ENCODE peak calls at places on chromosomes 1 and 21, in ten cellular contexts. J is HFFc6; P is right atrium auricular region; O is GM12865; E is tibial artery; Z is progenitor cell of endocrine pancreas; G is WTC11; T is spleen; F is AG04449; H is CD8-positive, alpha-beta T cell. L is an unnamed sample.
A peak's percentile ranks its signal among the peaks of the same experiment; 100 is the strongest.

GRCh38 chr1:233433436-233434213 is 106.1 kb downstream of the MAP3K21 start:
- DNase-seq in J (no peak), P (no peak), O (no peak), E (no peak), Z (no peak), G (no peak), T (no peak), F (no peak), H (no peak), L (no peak)

GRCh38 chr1:169295425-169295824 is 72.2 kb downstream of the NME7 start:
- DNase-seq in J (no peak), P (no peak), O (no peak), E (no peak), Z (no peak), G (no peak), T (no peak), F (no peak), H (no peak), L (no peak)

GRCh38 chr1:209601809-209602657 is 18.5 kb downstream of the CAMK1G start:
- DNase-seq in J (peak; percentile 49), P (no peak), O (peak; percentile 53), E (no peak), Z (no peak), G (peak; percentile 37), T (no peak), F (no peak), H (no peak), L (no peak)

GRCh38 chr1:152035406-152036315 is 1.1 kb downstream of the S100A11 start:
- DNase-seq in J (no peak), P (no peak), O (no peak), E (no peak), Z (no peak), G (no peak), T (no peak), F (no peak), H (no peak), L (no peak)

GRCh38 chr1:92486251-92487077 is at the start of gene GFI1:
- DNase-seq in J (no peak), P (no peak), O (peak; percentile 84), E (no peak), Z (peak; percentile 44), G (peak; percentile 66), T (peak; percentile 91), F (no peak), H (peak; percentile 72), L (no peak)

GRCh38 chr1:107076846-107077245 is 20.4 kb downstream of the PRMT6 start:
- DNase-seq in J (peak; percentile 92), P (no peak), O (no peak), E (no peak), Z (no peak), G (no peak), T (no peak), F (peak; percentile 50), H (no peak), L (no peak)

GRCh38 chr1:7292714-7293419 is 478.2 kb upstream of the VAMP3 start:
- DNase-seq in J (no peak), P (no peak), O (no peak), E (no peak), Z (no peak), G (no peak), T (no peak), F (no peak), H (no peak), L (peak; percentile 65)

GRCh38 chr21:18144341-18144740 is 100.3 kb upstream of the CHODL start:
- DNase-seq in J (no peak), P (no peak), O (no peak), E (no peak), Z (no peak), G (no peak), T (no peak), F (no peak), H (no peak), L (no peak)

GRCh38 chr1:40161888-40162397 is 756 bp downstream of the RLF start:
- DNase-seq in J (peak; percentile 19), P (no peak), O (no peak), E (no peak), Z (no peak), G (no peak), T (no peak), F (no peak), H (no peak), L (no peak)

GRCh38 chr1:40162791-40163441 is 1.7 kb downstream of the RLF start:
- DNase-seq in J (peak; percentile 24), P (no peak), O (no peak), E (no peak), Z (no peak), G (no peak), T (no peak), F (no peak), H (no peak), L (no peak)

GRCh38 chr1:40171036-40171435 is 9.8 kb downstream of the RLF start:
- DNase-seq in J (no peak), P (no peak), O (no peak), E (no peak), Z (no peak), G (no peak), T (no peak), F (no peak), H (no peak), L (no peak)

GRCh38 chr1:40167317-40167716 is 6.1 kb downstream of the RLF start:
- DNase-seq in J (no peak), P (no peak), O (no peak), E (no peak), Z (no peak), G (no peak), T (no peak), F (no peak), H (no peak), L (no peak)
- TF ChIP-seq CTCF in J (no peak), P (no peak), O (no peak), E (no peak), Z (no peak), G (no peak), T (no peak), F (no peak), H (no peak), L (no peak)

DNA sequence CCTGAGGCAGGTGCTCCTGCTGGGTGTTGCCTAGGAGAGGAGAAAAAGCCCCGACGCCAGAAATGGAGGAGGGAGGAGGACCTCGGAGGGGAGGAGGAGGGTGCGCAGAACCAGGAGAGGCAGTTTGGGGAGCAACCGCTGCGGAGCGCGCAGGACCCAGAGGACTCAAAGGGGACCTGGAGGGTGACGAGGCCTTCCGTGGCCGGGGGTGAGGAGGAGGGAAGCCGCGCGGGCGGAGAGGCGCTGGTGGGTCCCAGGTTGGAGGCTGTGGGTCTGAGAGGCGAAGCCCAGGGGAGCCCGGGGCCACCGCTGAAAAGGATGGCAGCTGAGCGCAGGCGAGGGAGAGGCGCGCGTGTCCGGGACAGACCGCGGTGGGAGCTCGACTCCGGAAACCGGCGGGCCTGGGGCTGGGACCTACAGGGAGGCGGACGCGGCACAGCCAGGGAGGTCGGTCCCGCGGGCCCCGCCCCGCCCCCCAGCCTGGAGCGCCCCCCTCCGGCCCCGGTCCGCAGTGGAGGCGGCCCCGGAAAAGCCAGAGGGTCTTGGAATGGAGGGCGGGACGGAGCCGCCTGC is 15.1 kb downstream of the RNF223 start:
- DNase-seq in J (no peak), P (no peak), O (peak; percentile 46), E (no peak), Z (no peak), G (no peak), T (peak; percentile 85), F (no peak), H (peak; percentile 38), L (no peak)
- TF ChIP-seq CTCF in J (peak; percentile 80), P (no peak), O (peak; percentile 43), E (peak; percentile 13), Z (peak; percentile 54), G (peak; percentile 56), T (peak; percentile 44), F (peak; percentile 33), H (no peak), L (peak; percentile 63)

DNA sequence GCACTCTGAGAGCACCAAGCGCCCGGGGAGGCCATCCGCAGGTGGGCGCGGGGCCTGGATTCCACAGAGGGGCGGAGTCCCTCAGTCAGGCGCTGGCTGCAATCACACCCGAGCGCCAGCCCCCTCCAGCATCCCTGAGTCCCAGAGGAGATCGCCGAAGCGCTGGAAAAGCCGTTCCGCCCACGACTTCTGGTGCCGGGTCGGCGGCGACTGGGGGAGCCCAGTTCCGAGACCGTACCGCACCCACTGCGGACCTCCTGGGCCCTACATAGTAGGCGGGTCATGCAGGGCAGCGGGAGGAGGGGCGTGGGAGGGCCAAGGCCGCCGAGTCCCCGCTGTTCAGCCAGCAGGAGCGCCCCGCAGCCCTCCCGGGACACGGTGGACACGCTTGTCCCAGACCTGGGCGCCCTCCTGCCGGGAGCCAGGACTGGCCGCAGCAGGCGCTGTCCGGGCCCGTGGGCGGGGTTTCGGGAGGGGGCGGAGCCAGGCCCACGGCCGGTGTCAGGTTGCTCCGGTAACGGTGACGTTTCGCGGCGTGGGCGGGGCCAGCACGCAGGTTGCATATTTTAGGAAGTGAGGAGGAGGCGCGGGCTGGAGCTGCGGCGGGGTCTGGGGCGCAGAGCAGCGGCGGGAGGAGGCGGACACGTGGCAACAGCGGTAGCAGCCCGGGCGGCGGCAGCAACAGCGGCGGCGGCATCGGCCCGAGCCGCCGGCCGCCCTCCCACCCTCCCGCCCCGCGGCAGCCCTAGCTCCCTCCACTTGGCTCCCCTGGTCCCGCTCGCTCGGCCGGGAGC is at the start of gene ATP1A1:
- DNase-seq in J (peak; percentile 83), P (peak; percentile 97), O (peak; percentile 97), E (peak; percentile 98), Z (peak; percentile 99), G (peak; percentile 98), T (peak; percentile 100), F (peak; percentile 31), H (peak; percentile 96), L (peak; percentile 97)
- TF ChIP-seq CTCF in J (no peak), P (no peak), O (peak; percentile 6), E (no peak), Z (no peak), G (no peak), T (no peak), F (peak; percentile 31), H (no peak), L (no peak)

GRCh38 chr1:200887772-200888348 is 6.8 kb upstream of the INAVA start:
- DNase-seq in J (no peak), P (no peak), O (no peak), E (peak; percentile 4), Z (no peak), G (no peak), T (peak; percentile 40), F (no peak), H (no peak), L (no peak)
- TF ChIP-seq CTCF in J (no peak), P (no peak), O (no peak), E (no peak), Z (no peak), G (no peak), T (no peak), F (no peak), H (no peak), L (no peak)

GRCh38 chr1:227730630-227731151 is 4.4 kb downstream of the JMJD4 start:
- DNase-seq in J (no peak), P (no peak), O (no peak), E (no peak), Z (no peak), G (no peak), T (no peak), F (no peak), H (no peak), L (no peak)
- TF ChIP-seq CTCF in J (peak; percentile 59), P (no peak), O (no peak), E (no peak), Z (no peak), G (no peak), T (no peak), F (no peak), H (peak; percentile 27), L (no peak)

DNA sequence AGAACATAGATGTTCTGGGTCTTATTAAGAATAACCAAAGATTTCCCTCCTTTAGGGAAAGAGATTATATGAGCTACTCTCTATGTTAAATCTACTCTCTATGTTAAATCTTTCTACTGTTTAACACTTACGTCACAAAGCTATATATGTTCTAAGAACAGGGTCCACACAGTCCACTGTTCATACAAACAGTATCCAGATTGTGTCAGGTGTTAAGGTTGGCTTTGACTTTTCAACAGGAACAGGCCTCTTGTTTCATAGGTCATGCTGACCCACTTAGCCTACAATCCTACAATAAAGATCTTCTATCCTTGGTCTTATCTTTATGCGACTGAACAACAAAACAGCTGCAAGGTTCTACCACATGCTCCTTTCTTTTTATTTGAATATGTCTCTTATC is 135.0 kb downstream of the LTN1 start:
- DNase-seq in J (no peak), P (no peak), O (no peak), E (no peak), Z (no peak), G (no peak), T (no peak), F (no peak), H (no peak), L (no peak)
- TF ChIP-seq CTCF in J (no peak), P (no peak), O (no peak), E (no peak), Z (no peak), G (no peak), T (no peak), F (no peak), H (no peak), L (no peak)